ENCODE peak calls at places on chromosomes 12 and 14, in nine cellular contexts. B, J, G, A, E, U, C, Q and N are unnamed samples.

GRCh38 chr12:77615331-77615730 is 215.4 kb upstream of the NAV3 start:
- DNase-seq in B (peak), J (no peak), G (peak), A (no peak), E (no peak), U (no peak), C (no peak), Q (no peak), N (no peak)

GRCh38 chr14:28755930-28756895 is 10.4 kb upstream of the FOXG1 start:
- DNase-seq in B (no peak), J (no peak), G (no peak), A (no peak), E (no peak), U (no peak), C (no peak), Q (no peak), N (no peak)

GRCh38 chr12:133129368-133130037 is 571 bp downstream of the ZNF891 start:
- DNase-seq in B (no peak), J (no peak), G (no peak), A (no peak), E (peak), U (peak), C (no peak), Q (no peak), N (no peak)

GRCh38 chr12:53495903-53496751 is 3.1 kb downstream of the MAP3K12 start:
- DNase-seq in B (no peak), J (no peak), G (peak), A (no peak), E (no peak), U (no peak), C (no peak), Q (peak), N (no peak)

GRCh38 chr14:103880334-103880985 is 33.1 kb upstream of the PPP1R13B start:
- DNase-seq in B (no peak), J (no peak), G (peak), A (no peak), E (no peak), U (no peak), C (no peak), Q (no peak), N (no peak)

GRCh38 chr14:103008768-103009342 is 48.5 kb downstream of the CDC42BPB start:
- DNase-seq in B (no peak), J (no peak), G (peak), A (no peak), E (no peak), U (no peak), C (no peak), Q (no peak), N (no peak)

GRCh38 chr14:68633131-68633991 is 159.5 kb downstream of the ZFP36L1 start:
- DNase-seq in B (no peak), J (no peak), G (no peak), A (peak), E (no peak), U (no peak), C (no peak), Q (no peak), N (no peak)

GRCh38 chr14:39102265-39102968 is 618 bp downstream of the SEC23A start:
- DNase-seq in B (peak), J (no peak), G (peak), A (no peak), E (no peak), U (no peak), C (no peak), Q (no peak), N (peak)

GRCh38 chr12:49979061-49979586 is 6.4 kb downstream of the AQP6 start:
- DNase-seq in B (no peak), J (no peak), G (no peak), A (no peak), E (peak), U (peak), C (no peak), Q (no peak), N (no peak)

GRCh38 chr12:119180380-119181040 is 1.8 kb downstream of the HSPB8 start:
- DNase-seq in B (peak), J (no peak), G (peak), A (no peak), E (no peak), U (no peak), C (no peak), Q (peak), N (no peak)

GRCh38 chr12:73964641-73965040 is 573.0 kb upstream of the ATXN7L3B start:
- DNase-seq in B (no peak), J (no peak), G (no peak), A (no peak), E (no peak), U (no peak), C (no peak), Q (no peak), N (no peak)

GRCh38 chr14:26204954-26205479 is 392.8 kb downstream of the NOVA1 start:
- DNase-seq in B (no peak), J (no peak), G (no peak), A (peak), E (peak), U (no peak), C (no peak), Q (no peak), N (no peak)

GRCh38 chr12:50147281-50147680 is 19.9 kb downstream of the CERS5 start:
- DNase-seq in B (no peak), J (no peak), G (no peak), A (no peak), E (no peak), U (no peak), C (no peak), Q (no peak), N (no peak)